ENCODE peak calls at places on chromosome 10, in seven cellular contexts. P is fibroblast of pulmonary artery, A is A549, Q is HL-60, D is dorsolateral prefrontal cortex, W is WERI-Rb-1, S is HFF-Myc. G is an unnamed sample.

GRCh38 chr10:43136995-43137700 is 1.1 kb upstream of the CSGALNACT2 start:
- DNase-seq in D (no peak), Q (no peak), P (peak), W (no peak), S (no peak), A (no peak), G (peak)

GRCh38 chr10:124171561-124171960 is 78.2 kb upstream of the CHST15 start:
- DNase-seq in S (no peak), P (no peak), W (no peak), Q (no peak), A (no peak), D (no peak), G (no peak)

GRCh38 chr10:29181936-29182335 is 106.9 kb upstream of the LYZL1 start:
- DNase-seq in W (no peak), A (no peak), P (no peak), S (no peak), D (no peak), Q (no peak), G (no peak)

GRCh38 chr10:17588420-17588819 is 28.8 kb downstream of the HACD1 start:
- DNase-seq in D (no peak), S (no peak), A (no peak), W (no peak), Q (no peak), P (no peak), G (no peak)

GRCh38 chr10:119375574-119376265 is 166.8 kb downstream of the RGS10 start:
- DNase-seq in W (peak), A (no peak), Q (no peak), S (peak), P (no peak), D (no peak), G (peak)

GRCh38 chr10:85124592-85124991 is 796.2 kb downstream of the CCSER2 start:
- DNase-seq in A (no peak), P (no peak), W (no peak), Q (no peak), S (no peak), D (peak), G (no peak)

GRCh38 chr10:58477122-58477521 is 35.5 kb upstream of the BICC1 start:
- DNase-seq in A (no peak), D (no peak), Q (no peak), W (no peak), S (no peak), P (peak), G (peak)

GRCh38 chr10:119299531-119299930 is 92.2 kb downstream of the GRK5 start:
- DNase-seq in Q (peak), W (peak), P (peak), D (no peak), A (peak), S (no peak), G (no peak)

GRCh38 chr10:35195361-35196306 is 69.0 kb downstream of the CREM start:
- DNase-seq in P (peak), S (peak), D (no peak), Q (peak), A (peak), W (peak), G (peak)

DNA sequence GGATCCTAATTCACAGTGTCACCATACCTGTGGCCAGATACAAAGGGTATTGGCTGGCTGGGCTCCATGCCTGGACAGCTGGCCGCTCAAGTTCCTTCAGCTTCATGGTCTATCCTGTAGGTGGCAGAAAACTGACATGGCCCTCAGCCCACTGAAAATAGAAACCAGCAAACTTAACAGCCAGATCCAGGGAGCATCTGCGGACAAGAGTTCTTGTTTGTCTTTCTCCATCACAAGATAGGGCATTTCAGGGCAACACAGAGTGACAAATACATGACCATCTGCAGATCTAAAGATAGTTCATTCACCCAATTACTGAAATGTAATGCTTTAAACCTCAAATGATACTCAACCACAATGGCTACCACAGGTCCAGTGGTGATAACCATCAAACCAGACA is 2.8 kb downstream of the SEC31B start:
- DNase-seq in D (no peak), P (no peak), Q (no peak), W (peak), S (no peak), A (peak), G (no peak)
- TF ChIP-seq CTCF in D (no peak), P (peak), Q (no peak), W (peak), S (no peak), A (no peak), G (no peak)

DNA sequence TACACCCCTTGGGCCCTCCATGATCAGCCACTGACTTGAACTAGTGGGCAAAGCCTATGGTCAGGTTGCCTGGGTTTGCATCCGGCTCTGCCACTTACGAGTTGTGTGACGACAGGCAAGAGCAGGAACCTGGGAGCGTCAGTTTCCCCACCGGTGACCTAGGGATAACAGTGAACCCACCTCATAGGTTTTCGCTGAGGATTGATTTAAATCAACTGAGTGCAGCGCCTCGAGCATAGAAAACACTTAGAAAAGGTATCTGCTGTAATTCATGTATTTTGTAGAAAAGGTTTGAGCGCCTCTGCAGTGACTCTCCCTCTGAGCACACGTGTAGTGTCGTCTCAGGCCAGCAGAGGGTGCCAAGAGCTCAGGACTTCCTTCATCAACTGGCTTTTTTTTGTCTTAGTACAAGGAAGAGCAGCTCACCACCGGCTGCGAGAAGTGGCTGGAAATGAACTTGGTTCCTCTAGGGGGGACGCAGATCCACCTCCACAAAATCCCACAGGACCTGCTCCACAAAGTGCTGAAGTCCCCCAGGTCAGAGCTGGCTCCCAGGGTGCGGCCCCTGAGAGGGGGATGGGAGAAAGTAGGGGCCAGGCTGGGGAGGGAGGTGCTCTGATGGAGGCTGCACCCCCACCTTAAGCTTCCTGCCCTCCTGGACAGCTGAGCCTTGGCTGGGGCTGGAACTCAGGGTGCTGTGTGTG is 27.7 kb downstream of the BTBD16 start:
- DNase-seq in Q (peak), P (peak), S (peak), D (peak), A (peak), W (peak), G (peak)
- H3K4me3 ChIP-seq in Q (no peak), P (no peak), S (no peak), D (peak), A (peak), W (peak), G (peak)

GRCh38 chr10:26534384-26534783 is 96.2 kb downstream of the APBB1IP start:
- DNase-seq in P (no peak), W (no peak), S (no peak), D (no peak), Q (no peak), A (peak), G (no peak)
- TF ChIP-seq CTCF in P (no peak), W (no peak), S (peak), D (no peak), Q (no peak), A (peak), G (no peak)

DNA sequence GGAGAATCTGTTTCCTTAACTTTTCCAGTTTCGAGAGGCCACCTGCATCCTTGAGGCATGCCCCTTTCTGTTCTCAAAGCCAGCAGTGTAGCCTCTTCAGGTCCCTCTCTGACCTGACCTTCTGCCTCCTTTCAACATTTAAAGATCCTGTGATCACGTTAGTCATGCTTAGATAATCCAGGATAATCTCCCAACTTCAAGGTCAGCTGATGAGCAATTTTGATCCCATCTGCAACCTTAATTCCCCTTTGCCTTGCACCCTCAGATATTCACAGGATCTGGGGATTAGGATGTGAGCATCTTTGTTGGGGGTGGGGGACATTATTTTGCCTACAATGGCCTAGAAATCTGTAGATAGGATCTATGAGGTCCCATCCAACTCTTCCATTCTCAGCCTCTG is 8.0 kb downstream of the HKDC1 start:
- DNase-seq in D (no peak), Q (no peak), P (no peak), A (no peak), W (peak), S (no peak), G (no peak)
- H3K4me3 ChIP-seq in D (no peak), Q (no peak), P (no peak), A (no peak), W (no peak), S (no peak), G (no peak)